ENCODE peak calls at places on chromosomes 6 and 20, in eight cellular contexts. J, G, W, L, S, P, Z and Y are unnamed samples.

GRCh38 chr6:105608711-105609374 is 206.0 kb upstream of the PREP start:
- DNase-seq in P (no peak), J (no peak), W (no peak), Z (peak; percentile 85), S (no peak), G (no peak), L (no peak), Y (no peak)

GRCh38 chr20:40961686-40962640 is 66.7 kb upstream of the TOP1 start:
- DNase-seq in Z (no peak), L (no peak), W (no peak), P (no peak), S (no peak), G (no peak), J (no peak), Y (peak; percentile 2)

GRCh38 chr6:122995930-122996796 is at the start of gene CLVS2:
- DNase-seq in S (peak; percentile 29), J (no peak), P (no peak), Z (no peak), W (peak; percentile 89), L (peak; percentile 61), G (no peak), Y (peak; percentile 2)

GRCh38 chr6:4805553-4806307 is 29.5 kb downstream of the CDYL start:
- DNase-seq in L (peak; percentile 28), Z (peak; percentile 28), W (peak; percentile 75), P (peak; percentile 59), S (peak; percentile 61), J (no peak), G (peak; percentile 5), Y (peak; percentile 31)

GRCh38 chr6:150448221-150448620 is 79.4 kb downstream of the IYD start:
- DNase-seq in L (no peak), S (no peak), P (no peak), Z (no peak), G (no peak), W (peak; percentile 8), J (no peak), Y (no peak)

GRCh38 chr6:134707342-134707982 is 242.4 kb downstream of the ALDH8A1 start:
- DNase-seq in P (no peak), L (no peak), J (no peak), S (no peak), Z (no peak), W (peak; percentile 24), G (no peak), Y (no peak)

GRCh38 chr6:25959890-25960531 is 2.6 kb upstream of the TRIM38 start:
- DNase-seq in W (no peak), L (no peak), P (no peak), S (no peak), Z (no peak), J (no peak), G (no peak), Y (no peak)

GRCh38 chr6:126570507-126570906 is 230.6 kb downstream of the CENPW start:
- DNase-seq in G (no peak), W (no peak), L (no peak), S (no peak), P (no peak), J (no peak), Z (no peak), Y (no peak)

GRCh38 chr6:20261685-20262084 is 49.4 kb upstream of the MBOAT1 start:
- DNase-seq in S (no peak), G (no peak), J (no peak), L (no peak), Z (no peak), W (no peak), P (no peak), Y (no peak)

GRCh38 chr20:37202267-37202943 is 23.1 kb upstream of the MROH8 start:
- DNase-seq in P (no peak), J (peak; percentile 25), Z (peak; percentile 46), W (peak; percentile 60), G (no peak), L (peak; percentile 44), S (no peak), Y (peak; percentile 42)

GRCh38 chr6:25922301-25922700 is 8.2 kb downstream of the SLC17A2 start:
- DNase-seq in S (no peak), J (no peak), W (no peak), L (no peak), P (no peak), G (no peak), Z (no peak), Y (no peak)

GRCh38 chr6:30061766-30062458 is 847 bp downstream of the POLR1H start:
- DNase-seq in G (no peak), Z (no peak), W (no peak), S (no peak), L (no peak), P (no peak), J (no peak), Y (peak; percentile 47)

GRCh38 chr20:45892049-45892816 is 1.1 kb downstream of the CTSA start:
- DNase-seq in P (no peak), L (no peak), S (no peak), J (no peak), Z (no peak), G (no peak), W (peak; percentile 19), Y (no peak)

GRCh38 chr6:170269873-170270541 is 20.9 kb downstream of the DLL1 start:
- DNase-seq in W (no peak), J (no peak), G (no peak), P (no peak), S (peak; percentile 9), L (no peak), Z (no peak), Y (no peak)

GRCh38 chr20:64080013-64080812 is at the start of gene OPRL1:
- DNase-seq in S (no peak), G (peak; percentile 78), W (no peak), P (no peak), J (peak; percentile 67), Z (no peak), L (no peak), Y (no peak)

GRCh38 chr20:43731469-43731868 is 4.7 kb upstream of the GTSF1L start:
- DNase-seq in S (no peak), W (no peak), G (no peak), L (no peak), J (no peak), P (no peak), Z (no peak), Y (no peak)

GRCh38 chr20:10793741-10794140 is 119.9 kb upstream of the JAG1 start:
- DNase-seq in W (no peak), J (no peak), L (no peak), G (no peak), Z (no peak), P (no peak), S (no peak), Y (no peak)

GRCh38 chr20:12177657-12178293 is 260.1 kb downstream of the BTBD3 start:
- DNase-seq in S (no peak), P (no peak), L (no peak), G (no peak), Z (no peak), W (no peak), J (no peak), Y (no peak)

GRCh38 chr6:23656257-23656731 is 469.7 kb upstream of the NRSN1 start:
- DNase-seq in W (peak; percentile 10), P (no peak), J (no peak), Z (no peak), S (no peak), G (no peak), L (no peak), Y (no peak)

GRCh38 chr6:160750276-160750689 is 48.2 kb downstream of the PLG start:
- DNase-seq in G (no peak), P (no peak), S (no peak), Z (no peak), J (no peak), L (peak; percentile 57), W (peak; percentile 77), Y (peak; percentile 23)

GRCh38 chr20:44430270-44431065 is 45.2 kb upstream of the TTPAL start:
- DNase-seq in J (no peak), Z (no peak), W (no peak), L (no peak), S (no peak), G (no peak), P (no peak), Y (no peak)